ENCODE peak calls at places on chromosomes 4 and X, in seven cellular contexts. T, J, Y, U, L, D and Z are unnamed samples. For H3K9me3, the result is how much of the 10 kb centered on the place peaks cover.

GRCh38 chr4:182492456-182492855 is 249.3 kb downstream of the TENM3 start:
- DNase-seq in T (no peak), Y (no peak), J (peak), D (no peak), L (no peak), U (no peak), Z (no peak)

GRCh38 chr4:124019749-124020549 is 623.4 kb downstream of the SPRY1 start:
- DNase-seq in Y (no peak), D (no peak), J (no peak), T (no peak), L (no peak), U (no peak), Z (no peak)

GRCh38 chr4:111959202-111959601 is 186.1 kb upstream of the FAM241A start:
- DNase-seq in D (no peak), Y (no peak), U (peak), L (no peak), J (peak), T (peak), Z (no peak)

GRCh38 chrX:16137416-16138107 is 14.2 kb downstream of the GRPR start:
- DNase-seq in T (no peak), U (no peak), D (no peak), L (no peak), J (no peak), Y (no peak), Z (no peak)

GRCh38 chr4:6445403-6446129 is 26.8 kb downstream of the PPP2R2C start:
- DNase-seq in J (no peak), U (no peak), Y (no peak), D (no peak), T (no peak), L (no peak), Z (no peak)

GRCh38 chr4:126386512-126386911 is 1071.8 kb downstream of the FAT4 start:
- DNase-seq in J (peak), U (no peak), D (no peak), L (no peak), Y (no peak), T (peak), Z (no peak)

GRCh38 chrX:37825225-37825842 is 22.0 kb downstream of the DYNLT3 start:
- DNase-seq in J (peak), L (peak), T (peak), D (no peak), U (peak), Y (no peak), Z (peak)

GRCh38 chr4:36322921-36323354 is 41.5 kb downstream of the DTHD1 start:
- DNase-seq in T (no peak), Y (no peak), D (no peak), U (peak), L (no peak), J (no peak), Z (peak)

GRCh38 chr4:141340458-141340857 is 119.8 kb downstream of the ZNF330 start:
- DNase-seq in L (no peak), Y (no peak), D (no peak), T (no peak), U (no peak), J (no peak), Z (no peak)

GRCh38 chrX:149759824-149760223 is 14.0 kb upstream of the HSFX1 start:
- DNase-seq in U (no peak), J (no peak), T (no peak), Y (no peak), L (no peak), D (no peak), Z (no peak)

GRCh38 chrX:31123335-31123734 is 51.5 kb upstream of the FTHL17 start:
- DNase-seq in Y (no peak), J (no peak), L (no peak), D (no peak), U (no peak), T (no peak), Z (no peak)

GRCh38 chr4:3292571-3293409 is at the start of gene RGS12:
- DNase-seq in Y (peak), L (peak), D (peak), T (peak), U (peak), J (peak), Z (peak)

GRCh38 chr4:123954220-123954619 is 557.6 kb downstream of the SPRY1 start:
- DNase-seq in L (no peak), U (no peak), Y (no peak), T (no peak), J (no peak), D (no peak), Z (no peak)

GRCh38 chr4:70992354-70992753 is 1.1 kb upstream of the DCK start:
- DNase-seq in Y (no peak), T (peak), D (no peak), L (no peak), J (peak), U (peak), Z (no peak)
- H3K27ac ChIP-seq in Y (peak), T (no peak), D (peak), L (no peak), J (no peak), U (peak), Z (no peak)

GRCh38 chrX:47632664-47633063 is 2.9 kb upstream of the CFP start:
- DNase-seq in D (no peak), T (no peak), U (no peak), J (no peak), L (no peak), Y (no peak), Z (no peak)

GRCh38 chrX:47625365-47625764 is 4.4 kb downstream of the CFP start:
- DNase-seq in D (no peak), L (no peak), Y (no peak), U (no peak), T (no peak), J (no peak), Z (no peak)

GRCh38 chrX:47631676-47632075 is 1.9 kb upstream of the CFP start:
- DNase-seq in D (no peak), J (no peak), Y (no peak), U (no peak), L (no peak), T (no peak), Z (no peak)

GRCh38 chrX:47628980-47629379 is 750 bp downstream of the CFP start:
- DNase-seq in T (peak), J (no peak), L (no peak), Y (no peak), U (no peak), D (no peak), Z (no peak)

GRCh38 chrX:47629419-47630210 is at the start of gene CFP:
- DNase-seq in L (no peak), U (no peak), D (no peak), Y (no peak), T (no peak), J (no peak), Z (no peak)
- H3K9me3 ChIP-seq in L (under half), U (under half), D (under half), Y (under half), T (under half), J (under half), Z (under half)

GRCh38 chr4:184357164-184357563 is 117.2 kb downstream of the IRF2 start:
- DNase-seq in L (no peak), Y (no peak), U (no peak), D (no peak), J (no peak), T (peak), Z (no peak)

GRCh38 chr4:184356366-184356765 is 118.0 kb downstream of the IRF2 start:
- DNase-seq in D (no peak), Y (no peak), T (no peak), U (no peak), L (no peak), J (peak), Z (no peak)

GRCh38 chr4:184355857-184356256 is 118.5 kb downstream of the IRF2 start:
- DNase-seq in J (no peak), T (no peak), U (no peak), D (no peak), L (no peak), Y (no peak), Z (no peak)

GRCh38 chr4:184352891-184353290 is 121.5 kb downstream of the IRF2 start:
- DNase-seq in J (no peak), D (no peak), T (no peak), U (no peak), Y (no peak), L (no peak), Z (no peak)

GRCh38 chr4:184355111-184355604 is 119.2 kb downstream of the IRF2 start:
- DNase-seq in J (peak), Y (peak), U (no peak), D (no peak), L (no peak), T (peak), Z (no peak)
- H3K27ac ChIP-seq in J (no peak), Y (peak), U (peak), D (peak), L (peak), T (no peak), Z (no peak)

DNA sequence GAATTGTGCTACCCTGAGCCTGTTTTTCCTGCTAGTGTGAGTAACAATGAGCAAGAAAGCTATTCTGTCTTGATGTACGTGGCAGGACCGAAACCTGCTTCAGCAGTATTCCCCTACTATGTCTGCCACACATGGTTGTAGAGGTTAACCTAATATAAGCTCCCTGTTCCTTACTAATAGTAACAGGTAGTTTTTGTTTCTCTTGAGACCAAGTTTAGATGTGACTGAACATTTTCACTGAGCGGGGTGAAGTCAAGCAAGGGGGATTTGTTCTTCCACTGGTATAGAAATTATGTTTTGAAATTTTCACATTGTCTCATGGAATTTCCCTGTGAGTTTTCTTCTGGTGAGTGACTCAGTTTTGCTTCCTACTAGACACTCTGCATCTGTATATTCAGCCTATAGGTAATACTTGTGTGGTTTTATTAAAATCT is 37.3 kb downstream of the RRAGB start:
- DNase-seq in U (no peak), T (no peak), Y (no peak), D (no peak), J (no peak), L (no peak), Z (no peak)
- H3K9me3 ChIP-seq in U (under half), T (under half), Y (under half), D (under half), J (under half), L (under half), Z (under half)

GRCh38 chr4:151807220-151807619 is 46.4 kb upstream of the GATB start:
- DNase-seq in T (peak), J (no peak), L (no peak), Y (peak), U (peak), D (peak), Z (no peak)
- H3K27ac ChIP-seq in T (peak), J (no peak), L (no peak), Y (peak), U (no peak), D (no peak), Z (no peak)

GRCh38 chr4:19117022-19117421 is 1095.5 kb upstream of the LCORL start:
- DNase-seq in L (no peak), T (no peak), D (no peak), U (no peak), Y (no peak), J (no peak), Z (no peak)
- H3K9me3 ChIP-seq in L (under half), T (under half), D (under half), U (under half), Y (under half), J (under half), Z (under half)

GRCh38 chr4:102616661-102617060 is 115.5 kb downstream of the NFKB1 start:
- DNase-seq in T (no peak), Y (no peak), J (no peak), U (no peak), D (no peak), L (no peak), Z (no peak)
- H3K27ac ChIP-seq in T (no peak), Y (no peak), J (no peak), U (no peak), D (no peak), L (no peak), Z (no peak)

GRCh38 chr4:71862315-71862714 is 78.4 kb upstream of the GC start:
- DNase-seq in U (no peak), T (no peak), J (no peak), D (no peak), L (no peak), Y (no peak), Z (no peak)
- H3K9me3 ChIP-seq in U (under half), T (half or more), J (under half), D (under half), L (under half), Y (under half), Z (under half)